ENCODE peak calls at places on chromosomes 3 and 15, in four cellular contexts. T is A673, X is breast epithelium, Z is astrocyte of the spinal cord. D is an unnamed sample.

GRCh38 chr3:79983063-79983561 is 215.3 kb upstream of the ROBO1 start:
- DNase-seq in T (peak; percentile 57), Z (no peak), X (no peak), D (no peak)

GRCh38 chr3:116994473-116994872 is 284.9 kb downstream of the TUSC7 start:
- DNase-seq in X (no peak), T (no peak), Z (no peak), D (no peak)

GRCh38 chr3:10777627-10778026 is 38.4 kb upstream of the SLC6A11 start:
- DNase-seq in Z (no peak), X (no peak), T (no peak), D (no peak)

GRCh38 chr3:98954806-98955205 is 53.3 kb upstream of the DCBLD2 start:
- DNase-seq in X (no peak), Z (no peak), T (no peak), D (no peak)

GRCh38 chr15:70512772-70513362 is 250.5 kb downstream of the UACA start:
- DNase-seq in Z (peak; percentile 53), T (peak; percentile 66), X (no peak), D (no peak)

GRCh38 chr3:130906374-130906995 is 12.6 kb downstream of the ATP2C1 start:
- DNase-seq in X (no peak), T (no peak), Z (peak; percentile 26), D (no peak)

GRCh38 chr15:96345560-96346389 is 15.3 kb downstream of the NR2F2 start:
- DNase-seq in T (peak; percentile 88), X (peak; percentile 61), Z (peak; percentile 84), D (peak; percentile 34)

GRCh38 chr3:169940486-169941181 is 26.0 kb upstream of the SEC62 start:
- DNase-seq in X (no peak), T (no peak), Z (no peak), D (no peak)

GRCh38 chr3:99159220-99159762 is 257.8 kb upstream of the DCBLD2 start:
- DNase-seq in Z (no peak), X (no peak), T (no peak), D (no peak)

GRCh38 chr3:163838769-163839168 is 1239.5 kb downstream of the SI start:
- DNase-seq in Z (no peak), X (no peak), T (no peak), D (no peak)

GRCh38 chr3:195227871-195228270 is 43.1 kb downstream of the XXYLT1 start:
- DNase-seq in Z (no peak), T (no peak), X (peak; percentile 33), D (no peak)

GRCh38 chr3:192892981-192893827 is 24.5 kb downstream of the MB21D2 start:
- DNase-seq in T (peak; percentile 66), Z (peak; percentile 96), X (no peak), D (no peak)

GRCh38 chr3:123752228-123752627 is 131.9 kb downstream of the MYLK start:
- DNase-seq in T (no peak), Z (no peak), X (no peak), D (no peak)

GRCh38 chr15:73375755-73376305 is 7.1 kb upstream of the HCN4 start:
- DNase-seq in X (no peak), Z (no peak), T (peak; percentile 79), D (no peak)

GRCh38 chr3:22980346-22980745 is 222.8 kb upstream of the UBE2E2 start:
- DNase-seq in X (no peak), T (no peak), Z (peak; percentile 26), D (no peak)

GRCh38 chr3:153162513-153163348 is 705 bp downstream of the RAP2B start:
- DNase-seq in T (peak; percentile 65), Z (peak; percentile 40), X (no peak), D (no peak)

GRCh38 chr3:132543016-132543739 is 53.9 kb upstream of the ACKR4 start:
- DNase-seq in X (no peak), T (no peak), Z (peak; percentile 95), D (no peak)

GRCh38 chr15:77497108-77497737 is 76.5 kb downstream of the HMG20A start:
- DNase-seq in X (peak; percentile 69), T (peak; percentile 93), Z (peak; percentile 76), D (no peak)

GRCh38 chr3:141498592-141499223 is 11.9 kb downstream of the RASA2 start:
- DNase-seq in Z (no peak), X (no peak), T (peak; percentile 21), D (no peak)

GRCh38 chr3:127233371-127233770 is 40.4 kb downstream of the PRR23E start:
- DNase-seq in X (no peak), T (peak; percentile 26), Z (no peak), D (no peak)

GRCh38 chr15:35349916-35350315 is 196.0 kb downstream of the DPH6 start:
- DNase-seq in X (no peak), Z (peak; percentile 14), T (no peak), D (no peak)

GRCh38 chr3:48404440-48405342 is 25.2 kb downstream of the PLXNB1 start:
- DNase-seq in X (peak; percentile 45), Z (no peak), T (no peak), D (no peak)

GRCh38 chr3:146334151-146334550 is 83.2 kb upstream of the PLSCR4 start:
- DNase-seq in X (no peak), T (peak; percentile 7), Z (peak; percentile 40), D (no peak)

GRCh38 chr3:40143283-40144090 is 166.0 kb upstream of the EIF1B start:
- DNase-seq in Z (no peak), X (no peak), T (no peak), D (no peak)

GRCh38 chr3:184428561-184429175 is 48.8 kb downstream of the CHRD start:
- DNase-seq in X (no peak), Z (peak; percentile 65), T (no peak), D (no peak)

GRCh38 chr15:38885477-38885952 is 320.9 kb upstream of the RASGRP1 start:
- DNase-seq in T (no peak), Z (no peak), X (no peak), D (no peak)

GRCh38 chr15:36737430-36737891 is 158.0 kb downstream of the CDIN1 start:
- DNase-seq in Z (peak; percentile 31), T (no peak), X (no peak), D (no peak)

GRCh38 chr3:154552338-154552737 is 122.3 kb upstream of the GPR149 start:
- DNase-seq in T (peak; percentile 37), X (no peak), Z (no peak), D (no peak)

GRCh38 chr3:49807427-49808114 is 4.5 kb downstream of the INKA1 start:
- DNase-seq in X (no peak), Z (no peak), T (peak; percentile 41), D (no peak)

GRCh38 chr3:184186184-184186901 is at the start of gene ABCF3:
- DNase-seq in Z (no peak), X (no peak), T (no peak), D (no peak)

GRCh38 chr3:123143669-123144411 is 57.9 kb upstream of the SEC22A start:
- DNase-seq in T (peak; percentile 88), X (no peak), Z (peak; percentile 15), D (no peak)

DNA sequence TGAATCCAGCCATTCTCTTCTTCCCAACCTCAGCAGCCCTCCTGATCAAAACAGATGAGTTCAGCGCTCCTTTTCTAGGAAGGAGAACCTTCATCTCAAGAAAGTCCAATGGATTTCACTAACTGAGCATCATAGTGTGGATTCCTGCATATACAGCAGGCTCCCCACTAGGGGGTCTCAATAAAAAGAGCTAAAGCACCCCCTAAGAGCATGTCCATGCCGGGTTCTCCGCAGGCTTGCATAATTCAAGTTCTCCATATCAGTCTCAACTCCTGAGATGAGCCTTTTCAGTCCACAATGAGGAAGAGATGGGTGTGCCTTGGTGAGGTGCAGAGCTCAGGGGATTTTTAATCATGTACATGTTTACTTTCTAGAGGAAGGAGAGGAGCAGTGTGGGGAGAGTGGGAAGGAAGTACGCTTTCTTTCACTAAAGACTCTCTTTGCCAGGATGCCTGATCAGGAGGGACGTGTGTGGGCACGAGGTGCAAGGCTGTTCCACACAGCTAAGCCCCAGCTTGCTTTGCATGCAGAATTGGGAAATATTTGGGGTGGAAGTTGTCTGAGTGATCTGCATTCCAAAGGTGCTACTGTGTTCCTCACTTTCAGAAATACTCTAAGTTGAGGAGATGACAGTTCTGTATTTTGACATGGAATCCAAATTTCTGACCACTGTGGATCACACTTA is 563.5 kb downstream of the OCA2 start:
- DNase-seq in Z (no peak), T (no peak), X (no peak), D (no peak)
- TF ChIP-seq CTCF in Z (no peak), T (no peak), X (no peak), D (no peak)

DNA sequence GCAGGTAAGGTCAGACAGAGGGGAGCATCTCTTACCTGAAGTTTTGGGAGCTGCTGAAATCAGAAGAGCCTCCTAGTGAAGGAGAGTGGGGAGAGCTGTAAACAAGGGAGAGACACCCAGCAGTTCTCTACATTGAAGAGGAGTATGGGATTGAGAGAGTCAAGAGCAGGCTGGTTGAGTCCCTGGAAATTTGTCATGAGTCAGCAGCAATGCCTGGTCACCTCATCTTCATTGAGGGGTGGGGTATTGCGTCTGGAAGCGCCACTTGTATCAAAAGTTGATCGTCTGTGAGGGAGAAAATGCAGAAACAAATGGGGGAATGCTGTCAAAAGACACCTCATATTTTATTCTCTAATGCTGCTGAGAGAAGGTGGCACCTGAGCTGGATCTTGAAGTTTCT is 256.6 kb upstream of the CFAP20DC start:
- DNase-seq in X (no peak), T (no peak), Z (no peak), D (no peak)
- TF ChIP-seq CTCF in X (no peak), T (no peak), Z (no peak), D (no peak)

GRCh38 chr15:47987908-47988532 is 132.8 kb upstream of the SLC24A5 start:
- DNase-seq in X (no peak), T (peak; percentile 87), Z (peak; percentile 71), D (no peak)
- TF ChIP-seq CTCF in X (peak; percentile 72), T (peak; percentile 73), Z (peak; percentile 55), D (no peak)

GRCh38 chr3:112651076-112651475 is 10.1 kb upstream of the CCDC80 start:
- DNase-seq in T (no peak), Z (peak; percentile 1), X (no peak), D (no peak)

GRCh38 chr3:112653209-112653871 is 12.4 kb upstream of the CCDC80 start:
- DNase-seq in X (no peak), Z (peak; percentile 97), T (no peak), D (no peak)

GRCh38 chr3:112650472-112650871 is 9.5 kb upstream of the CCDC80 start:
- DNase-seq in Z (peak; percentile 55), T (no peak), X (no peak), D (no peak)

GRCh38 chr3:112649478-112649735 is 8.5 kb upstream of the CCDC80 start:
- DNase-seq in X (no peak), T (no peak), Z (peak; percentile 71), D (no peak)

GRCh38 chr3:112651516-112651915 is 10.6 kb upstream of the CCDC80 start:
- DNase-seq in T (no peak), Z (peak; percentile 75), X (no peak), D (no peak)
- TF ChIP-seq CTCF in T (no peak), Z (no peak), X (no peak), D (no peak)

GRCh38 chr3:176430244-176430893 is 766.9 kb downstream of the TBL1XR1 start:
- DNase-seq in Z (peak; percentile 55), X (no peak), T (peak; percentile 61), D (no peak)
- TF ChIP-seq CTCF in Z (peak; percentile 64), X (peak; percentile 34), T (peak; percentile 71), D (no peak)